ENCODE peak calls at places on chromosomes 13 and 19, in six cellular contexts. R, Y, U, S, P and W are unnamed samples.
A peak's percentile ranks its signal among the peaks of the same experiment; 100 is the strongest.

GRCh38 chr19:49019242-49019932 is 2.5 kb upstream of the LHB start:
- DNase-seq in R (peak; percentile 43), Y (peak; percentile 50), U (peak; percentile 71), S (peak; percentile 25), P (peak; percentile 74), W (peak; percentile 81)

GRCh38 chr13:29073762-29074161 is 253.6 kb downstream of the MTUS2 start:
- DNase-seq in R (no peak), Y (no peak), U (no peak), S (no peak), P (no peak), W (no peak)

GRCh38 chr19:1082165-1082927 is 12.8 kb downstream of the POLR2E start:
- DNase-seq in R (no peak), Y (peak; percentile 67), U (peak; percentile 86), S (no peak), P (peak; percentile 82), W (peak; percentile 68)

GRCh38 chr19:57068921-57069697 is 50.7 kb upstream of the USP29 start:
- DNase-seq in R (no peak), Y (no peak), U (no peak), S (peak; percentile 27), P (no peak), W (no peak)

GRCh38 chr19:11506101-11506555 is 489 bp upstream of the ZNF653 start:
- DNase-seq in R (no peak), Y (no peak), U (no peak), S (no peak), P (no peak), W (no peak)

GRCh38 chr13:98285317-98285716 is 108.2 kb upstream of the RNF113B start:
- DNase-seq in R (no peak), Y (no peak), U (no peak), S (peak; percentile 19), P (no peak), W (no peak)

GRCh38 chr13:75258159-75258782 is 223.7 kb downstream of the TBC1D4 start:
- DNase-seq in R (no peak), Y (no peak), U (no peak), S (peak; percentile 49), P (no peak), W (peak; percentile 62)

GRCh38 chr19:6720369-6721112 is at the start of gene C3:
- DNase-seq in R (no peak), Y (no peak), U (no peak), S (peak; percentile 75), P (no peak), W (peak; percentile 88)

GRCh38 chr13:27448308-27448707 is 2.1 kb downstream of the MTIF3 start:
- DNase-seq in R (no peak), Y (no peak), U (no peak), S (no peak), P (no peak), W (no peak)

GRCh38 chr13:102977471-102977870 is 88.7 kb downstream of the SLC10A2 start:
- DNase-seq in R (no peak), Y (no peak), U (no peak), S (no peak), P (no peak), W (no peak)

GRCh38 chr13:99658266-99658991 is 157.2 kb downstream of the TM9SF2 start:
- DNase-seq in R (no peak), Y (peak; percentile 16), U (peak; percentile 64), S (peak; percentile 61), P (peak; percentile 56), W (peak; percentile 44)

GRCh38 chr19:3481241-3482090 is 1.1 kb upstream of the SMIM24 start:
- DNase-seq in R (no peak), Y (no peak), U (no peak), S (no peak), P (no peak), W (no peak)

GRCh38 chr13:23007430-23007829 is 173.3 kb upstream of the SGCG start:
- DNase-seq in R (no peak), Y (no peak), U (no peak), S (no peak), P (no peak), W (no peak)

GRCh38 chr13:30158774-30159445 is 148.4 kb downstream of the KATNAL1 start:
- DNase-seq in R (no peak), Y (no peak), U (no peak), S (peak; percentile 88), P (no peak), W (peak; percentile 82)

GRCh38 chr13:31046711-31047279 is 114.3 kb downstream of the TEX26 start:
- DNase-seq in R (no peak), Y (no peak), U (no peak), S (peak; percentile 68), P (no peak), W (peak; percentile 6)